ENCODE peak calls at places on chromosomes 13 and 19, in seven cellular contexts. T, A, P, F, E, V and B are unnamed samples.

GRCh38 chr19:57282011-57282636 is 1.8 kb downstream of the ZNF460 start:
- DNase-seq in T (no peak), A (no peak), P (no peak), F (no peak), E (no peak), V (no peak), B (no peak)

GRCh38 chr19:6590458-6591319 is at the start of gene CD70:
- DNase-seq in T (no peak), A (peak), P (no peak), F (no peak), E (no peak), V (no peak), B (no peak)

GRCh38 chr13:95834134-95834765 is 157.3 kb downstream of the DNAJC3 start:
- DNase-seq in T (peak), A (peak), P (peak), F (peak), E (peak), V (peak), B (peak)

GRCh38 chr19:4707956-4708650 is 15.5 kb downstream of the DPP9 start:
- DNase-seq in T (peak), A (no peak), P (no peak), F (peak), E (peak), V (peak), B (no peak)

GRCh38 chr13:98937911-98938381 is 39.9 kb downstream of the DOCK9 start:
- DNase-seq in T (no peak), A (no peak), P (no peak), F (peak), E (peak), V (no peak), B (no peak)

GRCh38 chr19:17757125-17757524 is 5.8 kb downstream of the FCHO1 start:
- DNase-seq in T (peak), A (peak), P (peak), F (peak), E (peak), V (peak), B (no peak)

GRCh38 chr19:52226652-52227051 is 36.8 kb downstream of the PPP2R1A start:
- DNase-seq in T (no peak), A (no peak), P (no peak), F (no peak), E (no peak), V (no peak), B (no peak)

GRCh38 chr19:2170219-2170618 is 6.5 kb downstream of the DOT1L start:
- DNase-seq in T (no peak), A (no peak), P (no peak), F (no peak), E (no peak), V (no peak), B (no peak)

GRCh38 chr13:30464496-30465351 is 1.0 kb downstream of the HMGB1 start:
- DNase-seq in T (peak), A (peak), P (peak), F (peak), E (peak), V (peak), B (peak)

GRCh38 chr13:41268764-41269163 is 5.4 kb upstream of the MTRF1 start:
- DNase-seq in T (no peak), A (no peak), P (no peak), F (peak), E (no peak), V (no peak), B (no peak)

GRCh38 chr19:6765738-6766356 is 1.4 kb downstream of the SH2D3A start:
- DNase-seq in T (no peak), A (peak), P (no peak), F (no peak), E (no peak), V (peak), B (no peak)

GRCh38 chr19:49590971-49591730 is at the start of gene PRR12:
- DNase-seq in T (peak), A (peak), P (no peak), F (peak), E (peak), V (peak), B (no peak)

GRCh38 chr13:44051923-44052322 is 172.2 kb downstream of the LACC1 start:
- DNase-seq in T (no peak), A (no peak), P (no peak), F (no peak), E (no peak), V (no peak), B (no peak)

GRCh38 chr19:18280247-18281081 is 958 bp downstream of the JUND start:
- DNase-seq in T (peak), A (peak), P (peak), F (peak), E (peak), V (peak), B (peak)

GRCh38 chr13:113919761-113920160 is 54.1 kb downstream of the C13orf46 start:
- DNase-seq in T (no peak), A (peak), P (no peak), F (no peak), E (no peak), V (no peak), B (no peak)

GRCh38 chr19:15536350-15536749 is 28.0 kb downstream of the CYP4F22 start:
- DNase-seq in T (no peak), A (no peak), P (no peak), F (no peak), E (no peak), V (no peak), B (no peak)
- TF ChIP-seq CTCF in T (no peak), A (no peak), P (no peak), F (no peak), E (no peak), V (no peak), B (no peak)

DNA sequence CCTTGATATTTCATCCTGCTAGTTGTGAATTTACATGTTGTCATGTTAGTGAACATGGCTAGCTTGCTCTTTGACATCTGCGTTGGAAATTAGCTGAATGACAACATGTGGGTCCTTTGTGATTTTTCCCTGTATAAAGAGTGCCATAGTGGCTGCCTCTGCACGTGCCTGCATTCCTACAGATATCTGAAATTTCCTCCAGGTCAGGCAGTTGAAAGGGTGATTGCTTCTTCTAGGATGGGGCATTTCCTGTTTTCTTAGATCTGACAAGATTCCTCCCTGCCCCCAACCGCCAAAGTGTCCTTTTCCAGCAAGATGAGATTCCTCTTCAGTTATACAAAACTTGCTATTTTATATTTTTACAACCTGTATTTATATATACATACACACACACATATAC is 8.8 kb downstream of the ZNF525 start:
- DNase-seq in T (no peak), A (no peak), P (no peak), F (no peak), E (no peak), V (no peak), B (no peak)
- TF ChIP-seq CTCF in T (no peak), A (no peak), P (no peak), F (no peak), E (no peak), V (no peak), B (no peak)

DNA sequence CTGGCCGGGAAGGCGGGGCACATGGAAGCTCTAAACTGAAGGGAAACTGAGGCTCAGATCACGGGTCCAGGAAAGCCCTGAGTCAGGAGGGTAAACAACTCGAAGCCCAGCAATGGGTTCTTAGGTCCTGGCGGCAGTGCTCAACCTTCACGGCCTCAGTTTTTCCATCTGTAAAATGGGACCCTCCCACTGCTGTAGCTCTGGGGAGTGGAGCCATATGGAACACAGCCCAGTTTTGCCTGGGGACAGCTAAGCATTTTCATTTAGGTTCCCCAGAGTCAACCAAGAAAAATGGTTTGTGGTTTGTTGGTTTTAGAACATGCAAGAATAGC is 30.4 kb downstream of the CEBPG start:
- DNase-seq in T (peak), A (no peak), P (no peak), F (no peak), E (peak), V (peak), B (no peak)
- TF ChIP-seq CTCF in T (no peak), A (no peak), P (no peak), F (no peak), E (no peak), V (no peak), B (no peak)

GRCh38 chr19:42113641-42114348 is 18.5 kb downstream of the POU2F2 start:
- DNase-seq in T (no peak), A (no peak), P (no peak), F (peak), E (peak), V (no peak), B (peak)
- TF ChIP-seq CTCF in T (no peak), A (no peak), P (no peak), F (peak), E (peak), V (no peak), B (peak)